ENCODE peak calls at places on chromosomes 12 and 14, in five cellular contexts. One of them, this sample, is unnamed.

GRCh38 chr12:70508178-70508577 is 129.1 kb downstream of the PTPRB start:
- DNase-seq in H1: no peak
- DNase-seq in HepG2: peak; percentile 7
- DNase-seq in GM12878: no peak
- DNase-seq in K562: no peak
- DNase-seq in this sample: no peak

GRCh38 chr12:12439636-12440035 is 82.8 kb downstream of the BORCS5 start:
- DNase-seq in H1: no peak
- DNase-seq in GM12878: no peak
- DNase-seq in K562: no peak
- DNase-seq in HepG2: peak; percentile 87
- DNase-seq in this sample: no peak

GRCh38 chr14:95500201-95500681 is 16.2 kb downstream of the SYNE3 start:
- DNase-seq in GM12878: no peak
- DNase-seq in HepG2: peak; percentile 26
- DNase-seq in H1: no peak
- DNase-seq in K562: no peak
- DNase-seq in this sample: no peak

GRCh38 chr12:51429705-51430104 is 5.1 kb downstream of the SLC4A8 start:
- DNase-seq in GM12878: no peak
- DNase-seq in H1: no peak
- DNase-seq in HepG2: no peak
- DNase-seq in K562: no peak
- DNase-seq in this sample: no peak

GRCh38 chr12:85461127-85461526 is 181.1 kb downstream of the ALX1 start:
- DNase-seq in HepG2: no peak
- DNase-seq in GM12878: no peak
- DNase-seq in K562: no peak
- DNase-seq in H1: no peak
- DNase-seq in this sample: no peak

GRCh38 chr12:115918763-115919162 is 358.7 kb downstream of the MED13L start:
- DNase-seq in HepG2: peak; percentile 25
- DNase-seq in K562: peak; percentile 8
- DNase-seq in GM12878: no peak
- DNase-seq in H1: no peak
- DNase-seq in this sample: no peak

GRCh38 chr12:4664111-4664510 is 15.2 kb downstream of the NDUFA9 start:
- DNase-seq in H1: no peak
- DNase-seq in GM12878: no peak
- DNase-seq in HepG2: no peak
- DNase-seq in K562: peak; percentile 6
- DNase-seq in this sample: no peak

GRCh38 chr12:112839386-112839972 is 47.9 kb downstream of the RPH3A start:
- DNase-seq in GM12878: no peak
- DNase-seq in K562: no peak
- DNase-seq in H1: no peak
- DNase-seq in HepG2: peak; percentile 85
- DNase-seq in this sample: no peak

GRCh38 chr12:12899530-12900380 is 8.4 kb downstream of the GPRC5A start:
- DNase-seq in HepG2: no peak
- DNase-seq in K562: no peak
- DNase-seq in GM12878: no peak
- DNase-seq in H1: no peak
- DNase-seq in this sample: no peak

GRCh38 chr12:76883826-76884225 is 5.0 kb upstream of the CSRP2 start:
- DNase-seq in GM12878: no peak
- DNase-seq in HepG2: no peak
- DNase-seq in K562: no peak
- DNase-seq in H1: no peak
- DNase-seq in this sample: no peak

GRCh38 chr14:101843665-101844064 is 82.2 kb downstream of the PPP2R5C start:
- DNase-seq in HepG2: no peak
- DNase-seq in GM12878: peak; percentile 69
- DNase-seq in K562: no peak
- DNase-seq in H1: no peak
- DNase-seq in this sample: no peak

GRCh38 chr12:7642876-7643309 is 22.8 kb downstream of the APOBEC1 start:
- DNase-seq in HepG2: peak; percentile 15
- DNase-seq in K562: peak; percentile 58
- DNase-seq in GM12878: no peak
- DNase-seq in H1: no peak
- DNase-seq in this sample: peak; percentile 22
- TF ChIP-seq CTCF in HepG2: peak; percentile 57
- TF ChIP-seq CTCF in K562: peak; percentile 56
- TF ChIP-seq CTCF in GM12878: no peak
- TF ChIP-seq CTCF in H1: no peak
- TF ChIP-seq CTCF in this sample: peak; percentile 84

DNA sequence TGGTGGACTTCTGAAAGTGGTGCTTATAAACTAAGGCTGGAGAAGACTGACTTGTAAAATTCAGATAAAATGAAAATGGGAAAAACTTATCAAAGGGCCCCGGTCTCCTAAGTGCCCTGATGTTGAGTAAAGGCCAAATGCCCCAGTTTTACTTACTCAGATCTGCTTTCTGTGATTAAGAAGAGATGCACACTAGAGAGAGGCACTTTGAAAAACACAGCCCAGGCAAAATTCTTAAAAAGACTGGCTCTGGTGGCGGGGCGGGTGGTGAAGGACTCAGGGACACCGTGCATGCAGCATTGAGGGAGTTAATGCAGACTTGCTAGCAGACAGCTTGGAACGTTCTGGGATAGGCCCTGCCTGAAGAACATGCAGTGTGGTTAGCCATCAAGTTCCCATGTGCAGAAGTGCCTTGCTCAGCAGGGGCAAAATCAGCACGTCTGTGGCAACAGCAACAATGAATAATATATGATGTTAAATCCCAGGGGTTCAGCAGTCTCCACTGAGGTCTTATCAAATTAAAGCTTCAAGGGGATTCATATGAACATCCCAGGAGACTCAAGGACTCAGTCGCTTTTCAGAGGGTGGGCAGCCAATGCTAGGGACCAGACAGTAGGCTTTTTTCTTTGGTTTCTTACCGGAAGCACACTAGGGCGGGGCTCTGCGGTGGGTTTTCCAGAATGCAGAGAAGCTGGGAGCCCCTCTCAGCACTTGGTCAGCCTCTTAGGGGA is 105.0 kb downstream of the DAD1 start:
- DNase-seq in GM12878: no peak
- DNase-seq in HepG2: no peak
- DNase-seq in K562: no peak
- DNase-seq in H1: no peak
- DNase-seq in this sample: no peak
- H3K4me3 ChIP-seq in GM12878: peak overlapping the region; percentile 72
- H3K4me3 ChIP-seq in HepG2: no peak overlapping the region
- H3K4me3 ChIP-seq in K562: no peak overlapping the region
- H3K4me3 ChIP-seq in H1: no peak overlapping the region
- H3K4me3 ChIP-seq in this sample: no peak overlapping the region

GRCh38 chr12:905273-906076 is 44.0 kb downstream of the RAD52 start:
- DNase-seq in GM12878: no peak
- DNase-seq in H1: no peak
- DNase-seq in HepG2: no peak
- DNase-seq in K562: no peak
- DNase-seq in this sample: no peak
- TF ChIP-seq SRF in GM12878: no peak
- TF ChIP-seq SRF in H1: no peak
- TF ChIP-seq SRF in HepG2: no peak
- TF ChIP-seq SRF in K562: no peak
- TF ChIP-seq SRF in this sample: no peak

DNA sequence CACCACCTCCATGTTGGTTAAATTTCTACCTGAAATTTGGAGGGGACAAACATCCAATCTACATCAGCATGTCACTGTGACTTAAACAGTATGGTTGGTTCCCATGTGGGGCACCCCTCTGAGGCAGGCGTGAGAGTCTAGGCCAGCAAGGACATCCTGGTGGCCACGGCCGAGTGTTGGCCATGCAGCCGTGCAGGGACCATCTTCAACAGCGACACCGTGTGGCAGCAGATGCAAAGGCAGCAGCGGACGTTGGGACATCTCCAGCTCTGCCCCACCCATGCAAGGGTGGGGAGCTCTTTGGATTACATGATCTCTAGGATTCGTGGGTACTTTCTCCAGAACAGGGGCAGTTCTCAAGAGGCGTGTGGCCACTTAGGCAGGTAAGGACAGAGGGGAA is 49.8 kb downstream of the NOC4L start:
- DNase-seq in K562: peak; percentile 62
- DNase-seq in H1: no peak
- DNase-seq in HepG2: no peak
- DNase-seq in GM12878: no peak
- DNase-seq in this sample: peak; percentile 31
- TF ChIP-seq CTCF in K562: peak; percentile 66
- TF ChIP-seq CTCF in H1: no peak
- TF ChIP-seq CTCF in HepG2: peak; percentile 33
- TF ChIP-seq CTCF in GM12878: peak; percentile 27
- TF ChIP-seq CTCF in this sample: peak; percentile 65

GRCh38 chr14:61468063-61468825 is 146.9 kb downstream of the PRKCH start:
- DNase-seq in H1: no peak
- DNase-seq in GM12878: no peak
- DNase-seq in HepG2: no peak
- DNase-seq in K562: no peak
- DNase-seq in this sample: no peak
- H3K4me3 ChIP-seq in H1: no peak overlapping the region
- H3K4me3 ChIP-seq in GM12878: no peak overlapping the region
- H3K4me3 ChIP-seq in HepG2: no peak overlapping the region
- H3K4me3 ChIP-seq in K562: no peak overlapping the region
- H3K4me3 ChIP-seq in this sample: no peak overlapping the region